ENCODE peak calls at places on chromosomes 12 and 14, in five cellular contexts. D, F, H, B and R are unnamed samples.

GRCh38 chr12:74624206-74624605 is 86.6 kb downstream of the ATXN7L3B start:
- DNase-seq in D (no peak), F (no peak), H (no peak), B (no peak), R (no peak)

GRCh38 chr12:111599459-111600295 is 562 bp upstream of the ATXN2 start:
- DNase-seq in D (peak), F (peak), H (peak), B (peak), R (peak)

GRCh38 chr12:131673519-131674265 is 37.2 kb upstream of the SFSWAP start:
- DNase-seq in D (peak), F (peak), H (no peak), B (no peak), R (no peak)

GRCh38 chr12:12474471-12474928 is 88.2 kb downstream of the DUSP16 start:
- DNase-seq in D (no peak), F (no peak), H (no peak), B (no peak), R (no peak)

GRCh38 chr12:56119361-56119796 is 1.3 kb downstream of the ZC3H10 start:
- DNase-seq in D (peak), F (peak), H (peak), B (peak), R (peak)

GRCh38 chr14:21096438-21096837 is 2.0 kb downstream of the ZNF219 start:
- DNase-seq in D (no peak), F (no peak), H (no peak), B (peak), R (no peak)

GRCh38 chr12:118136559-118137003 is 657 bp downstream of the PEBP1 start:
- DNase-seq in D (peak), F (peak), H (peak), B (peak), R (peak)

GRCh38 chr12:13288501-13288900 is 92.0 kb downstream of the EMP1 start:
- DNase-seq in D (no peak), F (peak), H (no peak), B (no peak), R (no peak)

GRCh38 chr12:108807476-108807875 is 49.9 kb downstream of the SSH1 start:
- DNase-seq in D (no peak), F (no peak), H (no peak), B (no peak), R (no peak)

GRCh38 chr14:81519200-81519998 is 14.3 kb downstream of the SEL1L start:
- DNase-seq in D (no peak), F (no peak), H (no peak), B (no peak), R (no peak)

GRCh38 chr14:96053600-96054381 is 14.6 kb downstream of the C14orf132 start:
- DNase-seq in D (peak), F (peak), H (no peak), B (no peak), R (no peak)

GRCh38 chr14:77043984-77044485 is 15.5 kb upstream of the IRF2BPL start:
- DNase-seq in D (no peak), F (no peak), H (no peak), B (peak), R (peak)

GRCh38 chr12:122031342-122032216 is 9.9 kb downstream of the BCL7A start:
- DNase-seq in D (peak), F (no peak), H (peak), B (peak), R (no peak)

GRCh38 chr14:89252887-89253532 is 164.0 kb downstream of the FOXN3 start:
- DNase-seq in D (no peak), F (no peak), H (peak), B (peak), R (no peak)

GRCh38 chr12:59677857-59678256 is 82.0 kb downstream of the SLC16A7 start:
- DNase-seq in D (no peak), F (no peak), H (no peak), B (no peak), R (no peak)

GRCh38 chr14:101361451-101362433 is 199.6 kb upstream of the DIO3 start:
- DNase-seq in D (no peak), F (no peak), H (no peak), B (no peak), R (no peak)

GRCh38 chr14:44339862-44340261 is 167.2 kb downstream of the FSCB start:
- DNase-seq in D (peak), F (no peak), H (no peak), B (no peak), R (no peak)

GRCh38 chr12:22100952-22101748 is 55.1 kb downstream of the CMAS start:
- DNase-seq in D (peak), F (peak), H (peak), B (peak), R (no peak)

GRCh38 chr12:112837629-112838191 is 46.2 kb downstream of the RPH3A start:
- DNase-seq in D (peak), F (peak), H (no peak), B (no peak), R (no peak)

GRCh38 chr14:92937229-92937937 is 14.4 kb downstream of the CHGA start:
- DNase-seq in D (peak), F (no peak), H (no peak), B (no peak), R (no peak)

GRCh38 chr12:30964896-30965612 is 38.5 kb downstream of the TSPAN11 start:
- DNase-seq in D (no peak), F (no peak), H (no peak), B (no peak), R (peak)
- TF ChIP-seq CTCF in D (no peak), F (no peak), H (no peak), B (no peak), R (no peak)

GRCh38 chr12:94963649-94964048 is 39.8 kb downstream of the NDUFA12 start:
- DNase-seq in D (no peak), F (no peak), H (no peak), B (no peak), R (no peak)
- H3K9ac ChIP-seq in D (no peak), F (no peak), H (no peak), B (no peak), R (no peak)

DNA sequence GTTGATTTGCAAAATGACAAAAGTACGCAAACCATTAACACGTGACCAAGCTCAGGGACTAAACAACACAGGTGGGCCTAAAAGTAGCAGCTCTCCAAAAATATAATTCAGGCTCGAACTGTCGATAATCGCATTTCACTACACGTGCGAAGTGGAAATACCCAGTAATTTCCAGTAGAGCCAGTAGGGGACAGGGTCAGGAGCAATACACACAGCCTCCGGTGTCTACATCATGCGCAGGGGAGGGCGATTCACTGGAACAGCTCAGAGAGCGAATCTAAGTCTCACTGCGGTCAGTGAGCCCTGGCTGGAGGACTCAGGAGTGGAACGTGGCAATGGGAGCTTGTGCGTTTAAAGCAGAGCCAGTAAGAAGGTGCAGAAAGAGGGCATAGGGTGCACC is 40.4 kb downstream of the SETD3 start:
- DNase-seq in D (no peak), F (no peak), H (no peak), B (no peak), R (no peak)
- TF ChIP-seq CTCF in D (peak), F (no peak), H (peak), B (peak), R (no peak)

DNA sequence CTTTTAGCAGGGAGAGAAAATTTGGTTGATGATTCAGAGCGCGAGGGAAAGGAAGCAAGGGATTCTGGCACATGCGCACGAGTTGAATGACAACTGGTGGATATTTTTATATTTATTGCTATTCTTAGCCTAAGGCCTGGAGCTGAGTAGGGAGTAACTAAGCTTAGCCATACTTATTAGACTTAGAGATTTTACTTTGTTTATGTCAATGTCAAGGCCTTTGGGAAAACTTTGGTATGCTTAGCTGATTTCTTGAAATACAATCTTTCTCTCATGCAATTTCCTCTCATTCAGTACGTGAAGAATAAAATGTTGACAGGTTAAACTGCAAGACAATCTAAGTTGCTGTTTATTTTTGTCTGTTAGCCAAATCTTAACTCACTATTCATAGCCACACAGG is 101.1 kb downstream of the CRADD start:
- DNase-seq in D (no peak), F (peak), H (no peak), B (no peak), R (no peak)
- H3K9ac ChIP-seq in D (peak), F (peak), H (no peak), B (no peak), R (no peak)

GRCh38 chr14:30608533-30609006 is 13.5 kb upstream of the SCFD1 start:
- DNase-seq in D (peak), F (peak), H (no peak), B (no peak), R (no peak)
- TF ChIP-seq CTCF in D (peak), F (no peak), H (no peak), B (no peak), R (no peak)

GRCh38 chr12:15880721-15881120 is 1.5 kb upstream of the STRAP start:
- DNase-seq in D (peak), F (no peak), H (no peak), B (no peak), R (no peak)

GRCh38 chr12:15886372-15887042 is 4.3 kb downstream of the STRAP start:
- DNase-seq in D (peak), F (peak), H (no peak), B (no peak), R (no peak)

GRCh38 chr12:15882055-15882971 is at the start of gene STRAP:
- DNase-seq in D (peak), F (peak), H (peak), B (peak), R (peak)

GRCh38 chr12:15887043-15887817 is 5.0 kb downstream of the STRAP start:
- DNase-seq in D (no peak), F (no peak), H (no peak), B (no peak), R (no peak)

DNA sequence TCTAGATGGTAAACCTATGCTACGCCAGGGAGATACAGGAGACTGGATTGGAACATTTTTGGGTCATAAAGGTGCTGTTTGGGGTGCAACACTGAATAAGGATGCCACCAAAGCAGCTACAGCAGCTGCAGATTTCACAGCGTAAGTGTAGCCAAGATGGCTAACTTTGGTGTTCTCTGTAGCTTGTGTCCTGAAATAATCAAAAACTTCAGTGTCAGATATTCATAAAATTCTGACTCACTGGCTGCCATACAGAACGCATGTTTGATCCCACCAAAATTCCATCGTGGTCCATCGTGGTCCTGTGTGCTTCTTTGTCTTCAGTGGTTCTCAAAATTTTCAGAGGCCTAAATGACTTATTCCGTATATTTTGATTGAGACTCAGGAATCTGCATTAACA is 1.3 kb downstream of the STRAP start:
- DNase-seq in D (peak), F (peak), H (no peak), B (no peak), R (no peak)
- H3K9ac ChIP-seq in D (peak), F (peak), H (peak), B (peak), R (peak)